ENCODE peak calls at places on chromosomes 13 and 19, in five cellular contexts. One of them, this sample, is unnamed.

GRCh38 chr19:677201-677600 is 1.0 kb downstream of the FSTL3 start:
- DNase-seq in HepG2: peak; percentile 38
- DNase-seq in K562: no peak
- DNase-seq in GM12878: no peak
- DNase-seq in H1: no peak
- DNase-seq in this sample: no peak

GRCh38 chr13:114128624-114129522 is 3.5 kb downstream of the RASA3 start:
- DNase-seq in H1: no peak
- DNase-seq in K562: peak; percentile 85
- DNase-seq in HepG2: no peak
- DNase-seq in GM12878: peak; percentile 81
- DNase-seq in this sample: no peak

GRCh38 chr19:34664168-34664567 is 12.8 kb downstream of the SCGB2B2 start:
- DNase-seq in GM12878: no peak
- DNase-seq in K562: no peak
- DNase-seq in H1: no peak
- DNase-seq in HepG2: no peak
- DNase-seq in this sample: no peak

GRCh38 chr13:66657165-66657895 is 572.8 kb downstream of the PCDH9 start:
- DNase-seq in H1: no peak
- DNase-seq in K562: no peak
- DNase-seq in HepG2: peak; percentile 11
- DNase-seq in GM12878: no peak
- DNase-seq in this sample: peak; percentile 8

GRCh38 chr19:51830263-51830662 is 35.3 kb downstream of the FPR3 start:
- DNase-seq in HepG2: no peak
- DNase-seq in K562: peak; percentile 14
- DNase-seq in H1: no peak
- DNase-seq in GM12878: no peak
- DNase-seq in this sample: no peak

GRCh38 chr13:100490692-100491091 is 97.9 kb downstream of the GGACT start:
- DNase-seq in GM12878: no peak
- DNase-seq in H1: peak; percentile 58
- DNase-seq in K562: no peak
- DNase-seq in HepG2: no peak
- DNase-seq in this sample: peak; percentile 93

GRCh38 chr13:31982540-31982939 is 49.0 kb upstream of the FRY start:
- DNase-seq in K562: no peak
- DNase-seq in H1: no peak
- DNase-seq in GM12878: no peak
- DNase-seq in HepG2: peak; percentile 67
- DNase-seq in this sample: no peak

GRCh38 chr13:39326471-39326870 is 276.5 kb downstream of the LHFPL6 start:
- DNase-seq in GM12878: no peak
- DNase-seq in HepG2: no peak
- DNase-seq in H1: no peak
- DNase-seq in K562: no peak
- DNase-seq in this sample: no peak

GRCh38 chr19:35805518-35806102 is 7.0 kb downstream of the PRODH2 start:
- DNase-seq in HepG2: no peak
- DNase-seq in H1: no peak
- DNase-seq in K562: no peak
- DNase-seq in GM12878: no peak
- DNase-seq in this sample: no peak

GRCh38 chr19:292281-292884 is 1.2 kb upstream of the PLPP2 start:
- DNase-seq in K562: no peak
- DNase-seq in HepG2: no peak
- DNase-seq in GM12878: no peak
- DNase-seq in H1: no peak
- DNase-seq in this sample: no peak

GRCh38 chr19:1206733-1207301 is 1.2 kb downstream of the STK11 start:
- DNase-seq in HepG2: no peak
- DNase-seq in GM12878: no peak
- DNase-seq in H1: no peak
- DNase-seq in K562: no peak
- DNase-seq in this sample: no peak

GRCh38 chr13:34942732-34943674 is 933 bp downstream of the NBEA start:
- DNase-seq in K562: no peak
- DNase-seq in HepG2: no peak
- DNase-seq in H1: peak; percentile 63
- DNase-seq in GM12878: no peak
- DNase-seq in this sample: peak; percentile 78

GRCh38 chr13:50678464-50679162 is 164.9 kb downstream of the DLEU7 start:
- DNase-seq in H1: no peak
- DNase-seq in GM12878: no peak
- DNase-seq in K562: no peak
- DNase-seq in HepG2: no peak
- DNase-seq in this sample: no peak

GRCh38 chr13:110431425-110431824 is 124.3 kb downstream of the COL4A2 start:
- DNase-seq in H1: no peak
- DNase-seq in K562: no peak
- DNase-seq in GM12878: no peak
- DNase-seq in HepG2: no peak
- DNase-seq in this sample: no peak

GRCh38 chr13:98581971-98582702 is 5.2 kb upstream of the STK24 start:
- DNase-seq in GM12878: no peak
- DNase-seq in K562: no peak
- DNase-seq in H1: no peak
- DNase-seq in HepG2: no peak
- DNase-seq in this sample: no peak

GRCh38 chr19:29215322-29215845 is 2.4 kb upstream of the UQCRFS1 start:
- DNase-seq in K562: no peak
- DNase-seq in HepG2: no peak
- DNase-seq in H1: no peak
- DNase-seq in GM12878: no peak
- DNase-seq in this sample: no peak

GRCh38 chr13:77810430-77810829 is 108.2 kb downstream of the EDNRB start:
- DNase-seq in K562: no peak
- DNase-seq in HepG2: no peak
- DNase-seq in H1: no peak
- DNase-seq in GM12878: no peak
- DNase-seq in this sample: peak; percentile 50

GRCh38 chr13:26718146-26718545 is 42.4 kb downstream of the GPR12 start:
- DNase-seq in K562: no peak
- DNase-seq in H1: no peak
- DNase-seq in GM12878: no peak
- DNase-seq in HepG2: no peak
- DNase-seq in this sample: no peak
- H2AFZ ChIP-seq in K562: no peak overlapping the region
- H2AFZ ChIP-seq in H1: no peak overlapping the region
- H2AFZ ChIP-seq in GM12878: no peak overlapping the region
- H2AFZ ChIP-seq in HepG2: no peak overlapping the region
- H2AFZ ChIP-seq in this sample: no peak overlapping the region

GRCh38 chr19:21256722-21257121 is 72.5 kb downstream of the ZNF708 start:
- DNase-seq in GM12878: no peak
- DNase-seq in H1: no peak
- DNase-seq in HepG2: peak; percentile 48
- DNase-seq in K562: peak; percentile 12
- DNase-seq in this sample: peak; percentile 91
- TF ChIP-seq CREB1 in GM12878: no peak
- TF ChIP-seq CREB1 in H1: no peak
- TF ChIP-seq CREB1 in HepG2: no peak
- TF ChIP-seq CREB1 in K562: no peak
- TF ChIP-seq CREB1 in this sample: no peak

GRCh38 chr19:42529248-42529764 is 1.0 kb upstream of the CEACAM1 start:
- DNase-seq in K562: peak; percentile 72
- DNase-seq in HepG2: peak; percentile 78
- DNase-seq in H1: peak; percentile 89
- DNase-seq in GM12878: no peak
- DNase-seq in this sample: peak; percentile 69
- H2AFZ ChIP-seq in K562: no peak overlapping the region
- H2AFZ ChIP-seq in HepG2: no peak overlapping the region
- H2AFZ ChIP-seq in H1: no peak overlapping the region
- H2AFZ ChIP-seq in GM12878: peak overlapping the region; percentile 97
- H2AFZ ChIP-seq in this sample: peak overlapping the region; percentile 85

GRCh38 chr19:11451942-11452813 is 16.7 kb downstream of the PRKCSH start:
- DNase-seq in HepG2: no peak
- DNase-seq in GM12878: no peak
- DNase-seq in H1: no peak
- DNase-seq in K562: peak; percentile 56
- DNase-seq in this sample: peak; percentile 59
- TF ChIP-seq CREB1 in HepG2: no peak
- TF ChIP-seq CREB1 in GM12878: no peak
- TF ChIP-seq CREB1 in H1: no peak
- TF ChIP-seq CREB1 in K562: no peak
- TF ChIP-seq CREB1 in this sample: no peak

GRCh38 chr13:36920612-36921185 is 661 bp upstream of the SMAD9 start:
- DNase-seq in GM12878: no peak
- DNase-seq in H1: no peak
- DNase-seq in K562: no peak
- DNase-seq in HepG2: no peak
- DNase-seq in this sample: peak; percentile 38

GRCh38 chr13:36918246-36919060 is 1.6 kb downstream of the SMAD9 start:
- DNase-seq in H1: no peak
- DNase-seq in K562: no peak
- DNase-seq in GM12878: no peak
- DNase-seq in HepG2: no peak
- DNase-seq in this sample: peak; percentile 15

GRCh38 chr13:36919833-36920611 is at the start of gene SMAD9:
- DNase-seq in K562: peak; percentile 52
- DNase-seq in GM12878: no peak
- DNase-seq in H1: peak; percentile 68
- DNase-seq in HepG2: peak; percentile 50
- DNase-seq in this sample: peak; percentile 78

GRCh38 chr13:36921902-36922301 is 1.9 kb upstream of the SMAD9 start:
- DNase-seq in HepG2: no peak
- DNase-seq in K562: no peak
- DNase-seq in GM12878: no peak
- DNase-seq in H1: no peak
- DNase-seq in this sample: no peak

DNA sequence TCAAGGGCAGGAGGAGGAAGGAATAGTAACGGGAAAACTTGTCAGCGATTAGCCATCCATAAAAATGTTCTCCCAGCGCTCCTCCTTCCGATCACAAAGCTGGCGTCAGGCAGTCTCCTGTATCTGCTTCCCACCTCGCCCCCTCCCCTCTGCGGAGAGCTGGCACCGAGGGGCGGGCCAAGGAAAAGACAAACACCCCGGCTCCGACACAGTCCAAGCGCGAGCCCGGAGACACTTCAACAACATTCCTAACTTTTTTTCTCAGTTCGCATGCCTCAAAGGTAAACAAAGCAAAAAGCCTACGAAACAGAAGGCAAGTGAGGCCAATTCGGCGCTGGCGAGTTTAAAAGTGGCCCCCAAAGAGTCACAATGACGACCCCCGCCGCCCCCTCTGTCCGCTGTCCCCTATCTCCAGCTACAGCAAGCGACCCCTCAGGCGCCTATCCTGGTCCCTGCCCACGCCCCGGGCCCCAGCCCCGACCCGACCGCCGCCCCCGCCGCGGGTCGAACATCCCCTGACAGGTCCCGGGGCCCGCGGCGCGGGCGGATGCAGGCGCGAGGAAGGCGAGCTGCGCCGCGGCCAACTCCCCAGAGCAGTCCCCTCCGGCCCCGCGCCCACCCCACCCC is 719 bp downstream of the SMAD9 start:
- DNase-seq in K562: no peak
- DNase-seq in GM12878: no peak
- DNase-seq in H1: peak; percentile 67
- DNase-seq in HepG2: peak; percentile 83
- DNase-seq in this sample: peak; percentile 76
- H2AFZ ChIP-seq in K562: no peak overlapping the region
- H2AFZ ChIP-seq in GM12878: no peak overlapping the region
- H2AFZ ChIP-seq in H1: peak overlapping the region; percentile 54
- H2AFZ ChIP-seq in HepG2: no peak overlapping the region
- H2AFZ ChIP-seq in this sample: peak overlapping the region; percentile 97

DNA sequence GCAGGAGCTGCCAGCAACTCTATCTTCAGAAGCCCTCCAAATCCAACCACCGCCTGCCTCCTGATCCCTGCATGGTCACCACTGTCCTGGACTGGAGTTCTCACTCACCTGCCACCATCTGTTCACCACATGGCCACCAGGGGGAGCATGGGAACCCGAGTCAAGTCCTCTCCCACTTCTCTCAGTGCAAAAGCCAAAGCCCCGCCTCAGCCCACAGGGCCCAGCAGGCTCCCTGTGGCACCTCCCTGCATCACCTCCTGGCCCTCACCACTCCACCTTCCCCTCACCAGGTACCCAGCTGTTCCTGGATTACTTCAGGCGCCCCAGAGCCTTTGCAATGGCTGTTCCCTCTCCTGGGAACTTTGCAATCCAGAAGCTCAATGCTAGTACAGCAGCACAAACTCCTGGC is 5.3 kb downstream of the DHPS start:
- DNase-seq in K562: peak; percentile 83
- DNase-seq in H1: peak; percentile 99
- DNase-seq in GM12878: no peak
- DNase-seq in HepG2: peak; percentile 77
- DNase-seq in this sample: peak; percentile 96
- TF ChIP-seq CREB1 in K562: no peak
- TF ChIP-seq CREB1 in H1: peak; percentile 56
- TF ChIP-seq CREB1 in GM12878: peak; percentile 22
- TF ChIP-seq CREB1 in HepG2: no peak
- TF ChIP-seq CREB1 in this sample: no peak

DNA sequence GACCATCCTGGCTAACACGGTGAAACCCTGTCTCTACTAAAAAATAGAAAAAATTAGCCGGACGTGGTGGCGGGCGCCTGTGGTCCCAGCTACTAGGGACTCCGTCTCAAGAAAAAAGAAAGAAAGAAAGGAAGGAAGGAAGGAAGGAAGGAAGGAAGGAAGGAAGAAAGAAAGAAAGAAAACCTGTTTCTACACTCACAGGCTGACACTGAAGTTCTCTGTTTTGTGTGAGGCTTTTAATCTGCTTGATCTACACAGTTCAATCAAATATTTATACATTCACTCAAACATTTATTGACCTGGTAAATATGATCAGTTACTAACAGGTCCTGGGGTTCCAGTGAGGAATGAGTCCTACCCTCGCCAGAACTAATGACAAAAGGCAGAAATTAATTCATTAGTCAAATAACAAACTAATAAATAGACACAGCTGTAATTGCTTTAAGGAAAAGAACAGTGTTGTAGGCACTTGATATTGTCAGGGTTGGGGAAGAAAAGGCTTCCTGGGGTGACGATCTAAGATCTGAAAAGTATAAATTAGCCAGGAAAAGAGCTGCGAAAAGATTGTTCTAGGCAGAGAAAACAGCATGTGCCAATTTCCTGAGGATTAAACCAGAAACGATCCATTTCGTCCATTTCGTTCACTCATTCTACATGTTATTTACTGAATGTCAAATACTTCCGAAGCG is 814 bp upstream of the CHAF1A start:
- DNase-seq in HepG2: no peak
- DNase-seq in GM12878: no peak
- DNase-seq in H1: no peak
- DNase-seq in K562: no peak
- DNase-seq in this sample: no peak
- H2AFZ ChIP-seq in HepG2: peak overlapping the region; percentile 44
- H2AFZ ChIP-seq in GM12878: peak overlapping the region; percentile 71
- H2AFZ ChIP-seq in H1: no peak overlapping the region
- H2AFZ ChIP-seq in K562: peak overlapping the region; percentile 79
- H2AFZ ChIP-seq in this sample: no peak overlapping the region

GRCh38 chr13:37476874-37477273 is 121.7 kb downstream of the POSTN start:
- DNase-seq in GM12878: no peak
- DNase-seq in HepG2: no peak
- DNase-seq in K562: no peak
- DNase-seq in H1: no peak
- DNase-seq in this sample: no peak
- TF ChIP-seq CREB1 in GM12878: no peak
- TF ChIP-seq CREB1 in HepG2: no peak
- TF ChIP-seq CREB1 in K562: no peak
- TF ChIP-seq CREB1 in H1: no peak
- TF ChIP-seq CREB1 in this sample: no peak

GRCh38 chr13:25923217-25924085 is 128.4 kb downstream of the SHISA2 start:
- DNase-seq in GM12878: no peak
- DNase-seq in K562: no peak
- DNase-seq in HepG2: no peak
- DNase-seq in H1: no peak
- DNase-seq in this sample: no peak
- H2AFZ ChIP-seq in GM12878: no peak overlapping the region
- H2AFZ ChIP-seq in K562: no peak overlapping the region
- H2AFZ ChIP-seq in HepG2: no peak overlapping the region
- H2AFZ ChIP-seq in H1: no peak overlapping the region
- H2AFZ ChIP-seq in this sample: no peak overlapping the region

This sample was measured in GM23338.